ENCODE peak calls at places on chromosomes 16 and 17, in eight cellular contexts. One of them, this sample, is unnamed.

GRCh38 chr17:40313660-40314556 is 4.9 kb downstream of the RARA start:
- DNase-seq in IMR-90: no peak
- DNase-seq in tibial artery: no peak
- DNase-seq in A673: no peak
- DNase-seq in left lung: no peak
- DNase-seq in kidney epithelial cell: no peak
- DNase-seq in GM23248: peak
- DNase-seq in aorta: peak
- DNase-seq in this sample: no peak

GRCh38 chr17:80601146-80601545 is 56.5 kb downstream of the RPTOR start:
- DNase-seq in left lung: no peak
- DNase-seq in kidney epithelial cell: no peak
- DNase-seq in tibial artery: no peak
- DNase-seq in aorta: no peak
- DNase-seq in A673: no peak
- DNase-seq in IMR-90: no peak
- DNase-seq in GM23248: no peak
- DNase-seq in this sample: no peak

GRCh38 chr16:12484426-12484825 is 319.3 kb downstream of the CPPED1 start:
- DNase-seq in GM23248: no peak
- DNase-seq in left lung: no peak
- DNase-seq in tibial artery: no peak
- DNase-seq in kidney epithelial cell: no peak
- DNase-seq in A673: no peak
- DNase-seq in aorta: no peak
- DNase-seq in IMR-90: no peak
- DNase-seq in this sample: no peak

GRCh38 chr16:58678716-58679115 is 5.9 kb downstream of the SLC38A7 start:
- DNase-seq in kidney epithelial cell: no peak
- DNase-seq in tibial artery: no peak
- DNase-seq in GM23248: peak
- DNase-seq in A673: no peak
- DNase-seq in aorta: peak
- DNase-seq in left lung: no peak
- DNase-seq in IMR-90: no peak
- DNase-seq in this sample: no peak

GRCh38 chr16:55443434-55443833 is 35.6 kb upstream of the MMP2 start:
- DNase-seq in left lung: no peak
- DNase-seq in aorta: no peak
- DNase-seq in IMR-90: no peak
- DNase-seq in kidney epithelial cell: no peak
- DNase-seq in tibial artery: no peak
- DNase-seq in A673: no peak
- DNase-seq in GM23248: no peak
- DNase-seq in this sample: no peak

GRCh38 chr16:8565498-8565897 is 24.8 kb downstream of the TMEM114 start:
- DNase-seq in GM23248: no peak
- DNase-seq in A673: peak
- DNase-seq in kidney epithelial cell: no peak
- DNase-seq in IMR-90: no peak
- DNase-seq in tibial artery: no peak
- DNase-seq in left lung: no peak
- DNase-seq in aorta: no peak
- DNase-seq in this sample: no peak

GRCh38 chr17:60248618-60249516 is 99.1 kb downstream of the CA4 start:
- DNase-seq in tibial artery: no peak
- DNase-seq in GM23248: no peak
- DNase-seq in aorta: no peak
- DNase-seq in left lung: no peak
- DNase-seq in A673: peak
- DNase-seq in IMR-90: peak
- DNase-seq in kidney epithelial cell: no peak
- DNase-seq in this sample: no peak

GRCh38 chr17:82668631-82669099 is 20.4 kb upstream of the WDR45B start:
- DNase-seq in tibial artery: no peak
- DNase-seq in kidney epithelial cell: no peak
- DNase-seq in IMR-90: peak
- DNase-seq in A673: peak
- DNase-seq in GM23248: peak
- DNase-seq in aorta: peak
- DNase-seq in left lung: peak
- DNase-seq in this sample: peak

GRCh38 chr17:30086896-30087295 is 29.7 kb upstream of the NSRP1 start:
- DNase-seq in kidney epithelial cell: no peak
- DNase-seq in left lung: no peak
- DNase-seq in tibial artery: no peak
- DNase-seq in IMR-90: no peak
- DNase-seq in GM23248: no peak
- DNase-seq in aorta: no peak
- DNase-seq in A673: no peak
- DNase-seq in this sample: no peak

GRCh38 chr16:79601092-79601977 is 798 bp upstream of the MAF start:
- DNase-seq in IMR-90: no peak
- DNase-seq in tibial artery: peak
- DNase-seq in GM23248: peak
- DNase-seq in left lung: peak
- DNase-seq in aorta: peak
- DNase-seq in kidney epithelial cell: no peak
- DNase-seq in A673: no peak
- DNase-seq in this sample: peak

GRCh38 chr17:35149941-35150340 is 2.3 kb downstream of the UNC45B start:
- DNase-seq in kidney epithelial cell: no peak
- DNase-seq in GM23248: no peak
- DNase-seq in tibial artery: no peak
- DNase-seq in aorta: no peak
- DNase-seq in IMR-90: no peak
- DNase-seq in left lung: no peak
- DNase-seq in A673: no peak
- DNase-seq in this sample: no peak

GRCh38 chr16:63904182-63904581 is 1217.7 kb downstream of the CDH11 start:
- DNase-seq in A673: no peak
- DNase-seq in kidney epithelial cell: no peak
- DNase-seq in left lung: peak
- DNase-seq in aorta: no peak
- DNase-seq in GM23248: no peak
- DNase-seq in IMR-90: no peak
- DNase-seq in tibial artery: no peak
- DNase-seq in this sample: no peak

GRCh38 chr17:56031636-56032035 is 121.6 kb upstream of the ANKFN1 start:
- DNase-seq in kidney epithelial cell: no peak
- DNase-seq in A673: no peak
- DNase-seq in aorta: no peak
- DNase-seq in tibial artery: no peak
- DNase-seq in IMR-90: no peak
- DNase-seq in left lung: no peak
- DNase-seq in GM23248: no peak
- DNase-seq in this sample: no peak

DNA sequence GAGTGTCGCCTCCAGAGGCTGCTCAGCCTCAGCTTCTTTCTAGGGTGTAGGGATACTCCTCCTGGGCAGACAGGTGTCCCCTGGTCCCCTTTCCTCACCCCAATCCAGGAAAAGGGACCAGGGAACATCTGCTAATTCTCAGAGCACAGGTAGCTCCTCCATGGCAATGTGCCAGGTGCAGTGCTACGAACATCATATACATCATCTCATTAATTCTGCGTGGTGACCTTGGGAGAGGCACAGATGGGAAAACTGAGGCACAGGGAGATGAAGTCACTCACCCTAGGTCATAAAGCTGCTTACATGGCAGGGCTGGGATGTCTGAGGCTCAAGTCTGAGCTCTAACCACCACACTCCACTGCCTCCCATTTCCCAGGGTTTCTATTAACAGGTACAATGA is 11.7 kb downstream of the HDAC5 start:
- DNase-seq in kidney epithelial cell: no peak
- DNase-seq in tibial artery: no peak
- DNase-seq in IMR-90: no peak
- DNase-seq in aorta: no peak
- DNase-seq in GM23248: no peak
- DNase-seq in left lung: no peak
- DNase-seq in A673: no peak
- DNase-seq in this sample: no peak
- H3K4me3 ChIP-seq in kidney epithelial cell: no peak
- H3K4me3 ChIP-seq in tibial artery: no peak
- H3K4me3 ChIP-seq in IMR-90: no peak
- H3K4me3 ChIP-seq in aorta: no peak
- H3K4me3 ChIP-seq in GM23248: no peak
- H3K4me3 ChIP-seq in left lung: no peak
- H3K4me3 ChIP-seq in A673: no peak
- H3K4me3 ChIP-seq in this sample: no peak

GRCh38 chr17:44777394-44778348 is 18.9 kb downstream of the ADAM11 start:
- DNase-seq in tibial artery: no peak
- DNase-seq in aorta: peak
- DNase-seq in IMR-90: no peak
- DNase-seq in left lung: no peak
- DNase-seq in GM23248: no peak
- DNase-seq in kidney epithelial cell: no peak
- DNase-seq in A673: no peak
- DNase-seq in this sample: no peak

GRCh38 chr17:44776628-44777393 is 18.0 kb downstream of the ADAM11 start:
- DNase-seq in A673: no peak
- DNase-seq in left lung: no peak
- DNase-seq in aorta: no peak
- DNase-seq in tibial artery: no peak
- DNase-seq in GM23248: no peak
- DNase-seq in IMR-90: no peak
- DNase-seq in kidney epithelial cell: no peak
- DNase-seq in this sample: no peak

GRCh38 chr17:44780161-44780560 is 21.4 kb downstream of the ADAM11 start:
- DNase-seq in tibial artery: no peak
- DNase-seq in A673: no peak
- DNase-seq in GM23248: no peak
- DNase-seq in aorta: peak
- DNase-seq in kidney epithelial cell: no peak
- DNase-seq in left lung: no peak
- DNase-seq in IMR-90: no peak
- DNase-seq in this sample: no peak

GRCh38 chr17:44779211-44780025 is 20.6 kb downstream of the ADAM11 start:
- DNase-seq in tibial artery: peak
- DNase-seq in aorta: peak
- DNase-seq in left lung: peak
- DNase-seq in IMR-90: peak
- DNase-seq in kidney epithelial cell: no peak
- DNase-seq in A673: peak
- DNase-seq in GM23248: peak
- DNase-seq in this sample: peak

DNA sequence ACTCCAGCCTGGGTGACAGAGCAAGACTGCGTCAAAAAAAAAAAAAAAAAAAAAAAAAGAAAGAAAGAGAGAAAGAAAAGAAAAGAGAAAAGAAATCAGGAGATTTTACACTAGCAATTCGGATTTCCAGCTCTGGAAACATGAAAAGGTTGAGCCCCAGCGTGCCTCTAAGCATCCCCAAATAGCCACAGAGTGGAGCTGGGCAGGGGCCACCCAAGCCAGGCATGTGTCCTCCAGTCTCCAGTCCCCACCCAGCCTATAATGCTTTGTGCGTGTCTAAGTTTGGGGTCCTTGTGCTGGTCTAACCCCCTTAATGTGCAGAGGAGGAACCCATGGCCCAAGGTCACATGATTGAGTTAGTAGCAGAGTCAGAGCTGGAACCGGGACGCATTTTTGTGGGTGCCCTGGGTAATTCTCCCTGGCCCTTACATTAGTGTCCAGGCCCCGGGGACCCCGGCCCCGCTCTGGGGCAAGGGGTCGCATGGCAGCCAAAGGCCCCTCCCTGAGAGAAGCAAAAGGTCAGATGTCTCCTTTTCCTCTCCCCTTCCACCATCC is 19.9 kb downstream of the ADAM11 start:
- DNase-seq in GM23248: no peak
- DNase-seq in A673: no peak
- DNase-seq in kidney epithelial cell: no peak
- DNase-seq in IMR-90: no peak
- DNase-seq in tibial artery: no peak
- DNase-seq in aorta: no peak
- DNase-seq in left lung: no peak
- DNase-seq in this sample: no peak
- H3K4me3 ChIP-seq in GM23248: peak
- H3K4me3 ChIP-seq in A673: peak
- H3K4me3 ChIP-seq in kidney epithelial cell: no peak
- H3K4me3 ChIP-seq in IMR-90: no peak
- H3K4me3 ChIP-seq in tibial artery: peak
- H3K4me3 ChIP-seq in aorta: no peak
- H3K4me3 ChIP-seq in left lung: peak
- H3K4me3 ChIP-seq in this sample: peak

GRCh38 chr16:16029431-16030011 is 80.1 kb downstream of the ABCC1 start:
- DNase-seq in kidney epithelial cell: no peak
- DNase-seq in tibial artery: no peak
- DNase-seq in IMR-90: peak
- DNase-seq in A673: no peak
- DNase-seq in aorta: no peak
- DNase-seq in left lung: no peak
- DNase-seq in GM23248: peak
- DNase-seq in this sample: no peak

GRCh38 chr16:16031401-16031800 is 82.0 kb downstream of the ABCC1 start:
- DNase-seq in kidney epithelial cell: no peak
- DNase-seq in IMR-90: no peak
- DNase-seq in GM23248: no peak
- DNase-seq in left lung: no peak
- DNase-seq in A673: no peak
- DNase-seq in tibial artery: no peak
- DNase-seq in aorta: no peak
- DNase-seq in this sample: no peak

GRCh38 chr16:16030449-16030848 is 81.0 kb downstream of the ABCC1 start:
- DNase-seq in tibial artery: no peak
- DNase-seq in A673: no peak
- DNase-seq in kidney epithelial cell: no peak
- DNase-seq in left lung: no peak
- DNase-seq in IMR-90: no peak
- DNase-seq in aorta: no peak
- DNase-seq in GM23248: no peak
- DNase-seq in this sample: no peak

GRCh38 chr16:16027728-16028310 is 78.4 kb downstream of the ABCC1 start:
- DNase-seq in kidney epithelial cell: no peak
- DNase-seq in aorta: no peak
- DNase-seq in A673: no peak
- DNase-seq in IMR-90: no peak
- DNase-seq in tibial artery: no peak
- DNase-seq in GM23248: no peak
- DNase-seq in left lung: no peak
- DNase-seq in this sample: no peak

GRCh38 chr16:16028311-16028999 is 79.0 kb downstream of the ABCC1 start:
- DNase-seq in IMR-90: no peak
- DNase-seq in left lung: no peak
- DNase-seq in aorta: no peak
- DNase-seq in kidney epithelial cell: no peak
- DNase-seq in GM23248: no peak
- DNase-seq in A673: no peak
- DNase-seq in tibial artery: no peak
- DNase-seq in this sample: no peak
- H3K4me3 ChIP-seq in IMR-90: no peak
- H3K4me3 ChIP-seq in left lung: no peak
- H3K4me3 ChIP-seq in aorta: no peak
- H3K4me3 ChIP-seq in kidney epithelial cell: no peak
- H3K4me3 ChIP-seq in GM23248: no peak
- H3K4me3 ChIP-seq in A673: no peak
- H3K4me3 ChIP-seq in tibial artery: no peak
- H3K4me3 ChIP-seq in this sample: no peak

GRCh38 chr17:50264263-50265113 is 9.8 kb upstream of the TMEM92 start:
- DNase-seq in GM23248: peak
- DNase-seq in tibial artery: peak
- DNase-seq in aorta: peak
- DNase-seq in left lung: no peak
- DNase-seq in IMR-90: peak
- DNase-seq in A673: no peak
- DNase-seq in kidney epithelial cell: no peak
- DNase-seq in this sample: peak
- H3K4me3 ChIP-seq in GM23248: peak
- H3K4me3 ChIP-seq in tibial artery: no peak
- H3K4me3 ChIP-seq in aorta: no peak
- H3K4me3 ChIP-seq in left lung: no peak
- H3K4me3 ChIP-seq in IMR-90: no peak
- H3K4me3 ChIP-seq in A673: no peak
- H3K4me3 ChIP-seq in kidney epithelial cell: no peak
- H3K4me3 ChIP-seq in this sample: no peak

This sample was measured in upper lobe of right lung.